ENCODE peak calls at places on chromosomes 3 and 15, in ten cellular contexts. L is thoracic aorta, J is cardiac muscle cell, F is fibroblast of the aortic adventitia, O is fibroblast of villous mesenchyme, U is AG04449, I is fibroblast of lung, Q is AG10803, K is lower leg skin, R is heart left ventricle. H is an unnamed sample.

GRCh38 chr3:155946178-155946577 is 75.7 kb downstream of the GMPS start:
- DNase-seq in L (no peak), J (no peak), F (peak; percentile 85), O (peak; percentile 87), U (peak; percentile 63), I (peak; percentile 85), Q (peak; percentile 86), K (no peak), R (no peak), H (peak; percentile 59)

GRCh38 chr3:5029715-5030114 is 50.5 kb downstream of the BHLHE40 start:
- DNase-seq in L (no peak), J (no peak), F (no peak), O (no peak), U (no peak), I (no peak), Q (no peak), K (no peak), R (no peak), H (no peak)

GRCh38 chr3:45777753-45778386 is 18.5 kb downstream of the SLC6A20 start:
- DNase-seq in L (no peak), J (no peak), F (no peak), O (no peak), U (no peak), I (no peak), Q (no peak), K (no peak), R (no peak), H (no peak)

GRCh38 chr15:62165029-62165792 is at the start of gene C2CD4B:
- DNase-seq in L (no peak), J (peak; percentile 36), F (no peak), O (no peak), U (no peak), I (no peak), Q (no peak), K (no peak), R (peak; percentile 86), H (no peak)

GRCh38 chr3:28612232-28612631 is 263.6 kb upstream of the AZI2 start:
- DNase-seq in L (no peak), J (no peak), F (no peak), O (no peak), U (no peak), I (no peak), Q (no peak), K (no peak), R (no peak), H (no peak)

GRCh38 chr3:134378384-134378783 is 4.1 kb upstream of the AMOTL2 start:
- DNase-seq in L (no peak), J (peak; percentile 77), F (peak; percentile 43), O (peak; percentile 62), U (no peak), I (no peak), Q (no peak), K (no peak), R (no peak), H (no peak)

GRCh38 chr15:64197425-64197824 is 34.6 kb upstream of the PPIB start:
- DNase-seq in L (no peak), J (no peak), F (peak; percentile 93), O (no peak), U (peak; percentile 51), I (no peak), Q (peak; percentile 90), K (no peak), R (no peak), H (no peak)

GRCh38 chr15:94119923-94120775 is 111.2 kb upstream of the MCTP2 start:
- DNase-seq in L (peak; percentile 7), J (peak; percentile 89), F (peak; percentile 96), O (peak; percentile 92), U (peak; percentile 73), I (peak; percentile 80), Q (peak; percentile 86), K (peak; percentile 74), R (no peak), H (peak; percentile 63)

GRCh38 chr3:119310052-119310451 is 15.9 kb downstream of the ARHGAP31 start:
- DNase-seq in L (no peak), J (no peak), F (peak; percentile 97), O (peak; percentile 93), U (peak; percentile 96), I (peak; percentile 99), Q (peak; percentile 98), K (no peak), R (no peak), H (peak; percentile 97)
- H3K4me3 ChIP-seq in L (no peak overlapping the region), J (no peak overlapping the region), F (no peak overlapping the region), O (no peak overlapping the region), U (peak overlapping the region; percentile 7), I (no peak overlapping the region), Q (no peak overlapping the region), K (no peak overlapping the region), R (no peak overlapping the region), H (no peak overlapping the region)

DNA sequence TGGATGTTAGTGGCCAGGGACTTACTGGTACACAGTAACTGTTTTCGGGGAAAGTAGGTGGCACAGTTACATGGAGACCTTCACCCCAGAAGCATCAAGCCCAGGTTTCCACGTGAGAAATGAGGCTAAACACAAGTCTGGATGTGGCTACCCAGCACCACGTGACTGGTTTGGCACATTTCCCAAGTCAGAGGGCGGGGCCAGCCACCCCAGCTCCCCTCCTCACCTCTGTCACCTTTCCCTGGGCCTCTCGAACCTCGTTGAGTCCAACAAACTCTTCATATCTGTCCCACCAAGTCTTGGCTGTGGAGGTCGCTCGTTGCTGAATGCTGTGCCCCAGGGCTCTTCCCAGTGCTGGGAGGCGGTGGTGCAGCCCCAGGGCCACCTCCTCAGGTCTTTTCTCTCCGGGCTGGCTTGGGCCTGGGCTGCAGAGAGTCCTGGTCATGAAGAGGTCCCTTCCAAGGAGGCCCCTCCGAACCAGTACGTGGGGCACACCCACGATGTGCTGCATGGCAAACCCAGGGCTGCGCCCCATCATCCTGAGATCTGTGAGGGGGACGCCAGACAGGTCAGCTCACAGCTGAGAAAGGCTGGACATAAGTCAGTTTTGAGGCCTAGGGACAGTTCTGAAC is 4.8 kb upstream of the PLXNB1 start:
- DNase-seq in L (no peak), J (no peak), F (no peak), O (no peak), U (no peak), I (no peak), Q (no peak), K (no peak), R (no peak), H (no peak)
- TF ChIP-seq CTCF in L (no peak), J (no peak), F (no peak), O (no peak), U (no peak), I (no peak), Q (no peak), K (no peak), R (no peak), H (no peak)

GRCh38 chr15:74545776-74546656 is 5.0 kb downstream of the ARID3B start:
- DNase-seq in L (peak; percentile 93), J (peak; percentile 99), F (peak; percentile 99), O (peak; percentile 100), U (peak; percentile 94), I (peak; percentile 99), Q (peak; percentile 99), K (peak; percentile 92), R (peak; percentile 99), H (peak; percentile 75)
- H3K4me3 ChIP-seq in L (peak overlapping the region; percentile 49), J (no peak overlapping the region), F (no peak overlapping the region), O (no peak overlapping the region), U (no peak overlapping the region), I (no peak overlapping the region), Q (no peak overlapping the region), K (no peak overlapping the region), R (no peak overlapping the region), H (no peak overlapping the region)

DNA sequence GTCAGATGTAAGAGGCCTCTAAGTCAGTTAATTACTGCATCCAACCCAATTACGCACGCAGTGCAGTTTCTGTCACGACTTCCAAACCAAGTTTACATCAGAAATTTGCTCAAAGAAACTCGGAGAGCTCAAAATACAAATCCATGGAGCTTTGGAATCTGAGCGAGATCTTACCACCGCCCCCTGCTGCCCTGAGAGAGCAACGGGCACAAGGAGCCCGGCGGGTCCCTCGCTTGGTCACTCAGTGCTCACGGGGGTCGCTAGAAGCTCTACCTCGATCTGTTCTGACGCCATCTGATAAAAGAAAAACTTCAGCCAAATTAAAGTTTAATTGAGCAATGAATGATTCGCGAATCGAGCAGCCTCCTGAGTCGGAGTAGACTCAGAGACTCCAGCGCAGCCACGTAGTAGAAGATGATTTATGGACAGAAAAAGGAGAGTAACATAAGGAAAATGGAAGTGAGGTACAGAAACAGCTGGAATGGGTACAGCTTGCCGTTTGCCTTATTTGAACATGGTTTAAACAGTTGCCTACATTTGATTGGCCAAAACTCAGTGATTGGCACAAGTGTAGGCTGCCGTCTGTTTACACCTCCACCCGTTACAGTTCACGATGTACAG is 232.7 kb upstream of the ATP10A start:
- DNase-seq in L (no peak), J (no peak), F (no peak), O (no peak), U (no peak), I (no peak), Q (no peak), K (no peak), R (no peak), H (no peak)
- TF ChIP-seq CTCF in L (peak; percentile 27), J (no peak), F (peak; percentile 31), O (no peak), U (peak; percentile 13), I (no peak), Q (peak; percentile 50), K (no peak), R (peak; percentile 20), H (peak; percentile 47)

GRCh38 chr3:55481067-55481917 is 5.8 kb downstream of the WNT5A start:
- DNase-seq in L (no peak), J (peak; percentile 28), F (no peak), O (peak; percentile 88), U (no peak), I (peak; percentile 80), Q (peak; percentile 94), K (no peak), R (no peak), H (no peak)
- H3K4me3 ChIP-seq in L (peak overlapping the region; percentile 61), J (peak overlapping the region; percentile 70), F (peak overlapping the region; percentile 57), O (peak overlapping the region; percentile 92), U (peak overlapping the region; percentile 98), I (peak overlapping the region; percentile 70), Q (peak overlapping the region; percentile 98), K (peak overlapping the region; percentile 17), R (peak overlapping the region; percentile 42), H (peak overlapping the region; percentile 62)

DNA sequence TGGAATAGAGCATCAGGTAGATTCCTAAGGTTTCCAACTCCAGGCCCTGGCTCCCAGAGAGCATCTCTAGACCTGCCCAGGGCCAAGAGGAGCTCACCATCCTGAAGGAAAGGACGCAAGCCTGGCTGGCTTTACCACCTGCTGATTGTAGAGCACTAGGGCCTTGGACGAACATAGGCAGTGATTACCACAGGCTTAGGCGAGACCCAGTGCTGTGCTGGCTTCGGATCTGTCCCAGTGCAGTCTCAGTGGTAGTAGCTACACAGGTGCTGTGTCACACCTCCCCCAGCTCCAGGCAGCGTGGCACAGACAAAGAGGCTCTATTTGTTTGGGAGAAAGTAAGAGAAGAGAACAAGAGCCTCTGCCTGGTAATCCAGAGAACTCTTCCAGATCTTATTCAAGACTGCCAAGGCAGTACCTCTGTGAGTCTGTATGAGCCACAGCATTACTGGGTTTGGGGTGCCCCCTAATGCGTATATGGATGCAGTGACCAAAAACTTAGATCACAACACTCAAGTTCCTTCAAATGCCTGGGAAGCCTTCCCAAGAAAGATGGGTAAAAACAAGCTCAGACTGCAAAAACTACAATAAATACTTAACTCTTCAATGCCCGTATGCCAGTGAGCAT is 25.4 kb downstream of the ISG20 start:
- DNase-seq in L (no peak), J (no peak), F (peak; percentile 35), O (peak; percentile 23), U (no peak), I (no peak), Q (no peak), K (no peak), R (no peak), H (no peak)
- TF ChIP-seq CTCF in L (no peak), J (peak; percentile 7), F (no peak), O (peak; percentile 34), U (no peak), I (no peak), Q (no peak), K (no peak), R (no peak), H (no peak)